ENCODE peak calls at places on chromosome 18, in nine cellular contexts. F, G, A, P, Z, B, R, I and Y are unnamed samples.

GRCh38 chr18:78632111-78632541 is 347.5 kb upstream of the SALL3 start:
- DNase-seq in P (peak; percentile 15), B (no peak), G (peak; percentile 52), Z (no peak), R (no peak), F (no peak), A (no peak), I (no peak), Y (no peak)

GRCh38 chr18:21134895-21135294 is 23.3 kb upstream of the ROCK1 start:
- DNase-seq in I (no peak), B (no peak), G (no peak), Z (no peak), A (no peak), P (no peak), F (no peak), R (peak; percentile 20), Y (no peak)

GRCh38 chr18:31386683-31387082 is 10.1 kb downstream of the DSG4 start:
- DNase-seq in B (no peak), I (no peak), F (no peak), Z (no peak), G (no peak), A (no peak), R (no peak), P (no peak), Y (no peak)

GRCh38 chr18:5066380-5066977 is 130.6 kb downstream of the AKAIN1 start:
- DNase-seq in A (no peak), B (peak; percentile 23), Z (no peak), I (no peak), P (no peak), G (no peak), R (no peak), F (no peak), Y (no peak)

GRCh38 chr18:39909706-39910105 is 2045.3 kb upstream of the PIK3C3 start:
- DNase-seq in I (no peak), R (no peak), F (no peak), G (no peak), P (no peak), A (no peak), Z (no peak), B (no peak), Y (no peak)

GRCh38 chr18:3877678-3878077 is 427.7 kb downstream of the TGIF1 start:
- DNase-seq in B (no peak), G (no peak), I (no peak), P (no peak), R (peak; percentile 15), F (no peak), Z (no peak), A (no peak), Y (no peak)

GRCh38 chr18:42365550-42365949 is 410.5 kb downstream of the PIK3C3 start:
- DNase-seq in A (no peak), I (no peak), F (no peak), B (no peak), G (no peak), R (no peak), Z (no peak), P (no peak), Y (no peak)

GRCh38 chr18:79782566-79783308 is 15.0 kb upstream of the KCNG2 start:
- DNase-seq in F (no peak), Z (no peak), B (no peak), P (no peak), R (no peak), I (no peak), A (no peak), G (peak; percentile 61), Y (no peak)

GRCh38 chr18:23798824-23799223 is 109.6 kb downstream of the LAMA3 start:
- DNase-seq in G (no peak), P (no peak), A (no peak), R (peak; percentile 16), I (no peak), F (no peak), B (no peak), Z (no peak), Y (no peak)

GRCh38 chr18:7779226-7779625 is 212.1 kb downstream of the PTPRM start:
- DNase-seq in F (no peak), P (no peak), Z (no peak), B (no peak), G (no peak), I (no peak), A (no peak), R (no peak), Y (no peak)

GRCh38 chr18:76859474-76860339 is 37.4 kb downstream of the ZNF236 start:
- DNase-seq in Z (no peak), R (no peak), I (no peak), A (no peak), G (no peak), B (no peak), P (no peak), F (no peak), Y (no peak)

GRCh38 chr18:77131652-77132368 is 773 bp downstream of the MBP start:
- DNase-seq in F (peak; percentile 83), G (peak; percentile 86), Z (peak; percentile 48), I (peak; percentile 93), P (no peak), R (peak; percentile 56), A (peak; percentile 55), B (peak; percentile 84), Y (no peak)

GRCh38 chr18:37019157-37019571 is 190.2 kb downstream of the KIAA1328 start:
- DNase-seq in F (no peak), A (no peak), Z (no peak), R (peak; percentile 62), I (no peak), G (no peak), P (no peak), B (no peak), Y (no peak)

GRCh38 chr18:27713727-27714080 is 463.2 kb downstream of the CDH2 start:
- DNase-seq in G (no peak), P (no peak), R (no peak), B (no peak), I (no peak), F (no peak), Z (no peak), A (no peak), Y (no peak)

GRCh38 chr18:31241900-31242409 is 76.0 kb upstream of the DSG1 start:
- DNase-seq in R (peak; percentile 99), I (no peak), A (no peak), F (no peak), P (no peak), Z (no peak), B (peak; percentile 79), G (no peak), Y (no peak)

GRCh38 chr18:63848159-63848558 is 39.3 kb upstream of the SERPINB2 start:
- DNase-seq in G (no peak), R (peak; percentile 52), F (no peak), P (no peak), I (no peak), Z (no peak), A (no peak), B (no peak), Y (no peak)

GRCh38 chr18:56899660-56900059 is 247.2 kb upstream of the BOD1L2 start:
- DNase-seq in B (no peak), Z (no peak), P (no peak), A (no peak), F (no peak), I (no peak), G (no peak), R (no peak), Y (no peak)

GRCh38 chr18:9380101-9380500 is 45.5 kb downstream of the TWSG1 start:
- DNase-seq in G (no peak), F (no peak), R (no peak), B (no peak), P (no peak), Z (no peak), A (no peak), I (no peak), Y (no peak)
- H3K27ac ChIP-seq in G (no peak overlapping the region), F (peak overlapping the region; percentile 40), R (no peak overlapping the region), B (no peak overlapping the region), P (no peak overlapping the region), Z (no peak overlapping the region), A (no peak overlapping the region), I (peak overlapping the region; percentile 45), Y (no peak overlapping the region)

GRCh38 chr18:32461704-32462272 is 8.9 kb downstream of the GAREM1 start:
- DNase-seq in P (no peak), Z (no peak), F (no peak), B (no peak), R (no peak), I (no peak), G (no peak), A (no peak), Y (no peak)
- TF ChIP-seq CTCF in P (no peak), Z (no peak), F (no peak), B (no peak), R (no peak), I (no peak), G (no peak), A (no peak), Y (no peak)

GRCh38 chr18:58867281-58867961 is 2.7 kb downstream of the ZNF532 start:
- DNase-seq in B (no peak), G (peak; percentile 62), I (peak; percentile 66), Z (no peak), A (no peak), F (no peak), P (no peak), R (peak; percentile 88), Y (no peak)
- H3K4me3 ChIP-seq in B (no peak overlapping the region), G (peak overlapping the region; percentile 12), I (no peak overlapping the region), Z (peak overlapping the region; percentile 33), A (no peak overlapping the region), F (peak overlapping the region; percentile 25), P (no peak overlapping the region), R (peak overlapping the region; percentile 15), Y (peak overlapping the region; percentile 62)

GRCh38 chr18:48798334-48799197 is 152.2 kb downstream of the SMAD7 start:
- DNase-seq in I (no peak), P (no peak), R (no peak), F (no peak), A (peak; percentile 7), Z (no peak), G (peak; percentile 63), B (peak; percentile 16), Y (peak; percentile 50)
- H3K27ac ChIP-seq in I (no peak overlapping the region), P (no peak overlapping the region), R (no peak overlapping the region), F (no peak overlapping the region), A (no peak overlapping the region), Z (no peak overlapping the region), G (peak overlapping the region; percentile 85), B (no peak overlapping the region), Y (no peak overlapping the region)